ENCODE peak calls at places on chromosome 5, in nine cellular contexts. I is activated T-helper 1 cell treated with anti-CD3 and anti-CD28 coated beads, Interleukin-12 subunit alpha, Interleukin-12 subunit beta, Interleukin-2, Interleukin-4 antibody, amounts not matched to agents 30 ng/mL and 10 ng/mL and 1 ng/mL, durations not matched to agents 14 hours and 24 hours and 36 hours; H is RPMI7951; C is keratinocyte; G is activated CD4-positive, alpha-beta T cell treated with anti-CD3 and anti-CD28 coated beads, Interleukin-2, amount 10 ng/mL, durations not matched to agents 7 days and 5 days; Y is naive thymus-derived CD4-positive, alpha-beta T cell; L is NCI-H2107; V is pulmonary artery endothelial cell; T is iris pigment epithelial cell. R is an unnamed sample.

GRCh38 chr5:133618141-133618540 is 5.8 kb upstream of the FSTL4 start:
- DNase-seq in I (no peak), H (no peak), C (no peak), G (no peak), Y (no peak), L (no peak), V (no peak), T (no peak), R (no peak)

GRCh38 chr5:88675758-88676636 is 207.0 kb downstream of the MEF2C start:
- DNase-seq in I (no peak), H (peak; percentile 88), C (no peak), G (no peak), Y (no peak), L (no peak), V (no peak), T (no peak), R (no peak)

GRCh38 chr5:135192351-135192750 is 158.3 kb upstream of the PITX1 start:
- DNase-seq in I (no peak), H (no peak), C (no peak), G (no peak), Y (no peak), L (no peak), V (no peak), T (no peak), R (no peak)

GRCh38 chr5:30539004-30539634 is 654.4 kb upstream of the CDH6 start:
- DNase-seq in I (no peak), H (no peak), C (no peak), G (no peak), Y (no peak), L (no peak), V (no peak), T (peak; percentile 51), R (no peak)

GRCh38 chr5:155827949-155828348 is 499.0 kb upstream of the SGCD start:
- DNase-seq in I (no peak), H (no peak), C (no peak), G (no peak), Y (no peak), L (no peak), V (no peak), T (no peak), R (no peak)

GRCh38 chr5:78899922-78900362 is 85.2 kb downstream of the ARSB start:
- DNase-seq in I (no peak), H (peak; percentile 58), C (peak; percentile 23), G (peak; percentile 34), Y (no peak), L (no peak), V (no peak), T (peak; percentile 60), R (peak; percentile 35)

GRCh38 chr5:15757635-15758034 is 257.7 kb downstream of the FBXL7 start:
- DNase-seq in I (no peak), H (no peak), C (no peak), G (no peak), Y (no peak), L (no peak), V (no peak), T (no peak), R (no peak)

GRCh38 chr5:52800394-52801213 is 12.9 kb downstream of the ITGA1 start:
- DNase-seq in I (peak; percentile 56), H (peak; percentile 86), C (no peak), G (peak; percentile 58), Y (peak; percentile 15), L (no peak), V (no peak), T (peak; percentile 88), R (peak; percentile 33)

GRCh38 chr5:103362211-103362610 is 103.6 kb downstream of the MACIR start:
- DNase-seq in I (no peak), H (no peak), C (no peak), G (no peak), Y (no peak), L (no peak), V (no peak), T (peak; percentile 27), R (no peak)

GRCh38 chr5:134975078-134975715 is 7.5 kb downstream of the CATSPER3 start:
- DNase-seq in I (no peak), H (no peak), C (no peak), G (no peak), Y (no peak), L (no peak), V (no peak), T (peak; percentile 77), R (no peak)

GRCh38 chr5:116440329-116440895 is 134.2 kb downstream of the SEMA6A start:
- DNase-seq in I (no peak), H (no peak), C (no peak), G (no peak), Y (no peak), L (no peak), V (no peak), T (no peak), R (no peak)

GRCh38 chr5:55903121-55903701 is 52.1 kb downstream of the IL31RA start:
- DNase-seq in I (peak; percentile 79), H (peak; percentile 76), C (no peak), G (peak; percentile 70), Y (no peak), L (no peak), V (no peak), T (peak; percentile 81), R (no peak)

GRCh38 chr5:75277463-75277862 is 40.8 kb upstream of the ANKRD31 start:
- DNase-seq in I (no peak), H (no peak), C (no peak), G (no peak), Y (no peak), L (no peak), V (no peak), T (no peak), R (no peak)

GRCh38 chr5:180003145-180003544 is 68.4 kb downstream of the RNF130 start:
- DNase-seq in I (no peak), H (no peak), C (no peak), G (no peak), Y (no peak), L (no peak), V (no peak), T (no peak), R (no peak)

R was measured in GDM1.